ENCODE peak calls at places on chromosomes 7 and 10, in four cellular contexts. T is uterus, U is IMR-90, F is heart right ventricle. R is an unnamed sample.

GRCh38 chr7:83415840-83416239 is 233.1 kb downstream of the SEMA3E start:
- DNase-seq in F (no peak), U (no peak), T (no peak), R (no peak)

GRCh38 chr10:17199351-17199804 is 2.1 kb downstream of the TRDMT1 start:
- DNase-seq in F (no peak), U (peak; percentile 70), T (no peak), R (peak; percentile 65)

GRCh38 chr7:138970979-138971378 is 10.2 kb downstream of the KIAA1549 start:
- DNase-seq in U (no peak), F (no peak), T (no peak), R (no peak)

GRCh38 chr7:135900186-135900585 is 77.0 kb downstream of the MTPN start:
- DNase-seq in F (no peak), T (no peak), U (no peak), R (no peak)

GRCh38 chr10:128932071-128932820 is 534.8 kb upstream of the MGMT start:
- DNase-seq in U (no peak), F (no peak), T (no peak), R (no peak)

GRCh38 chr7:25134360-25135010 is 9.4 kb upstream of the CYCS start:
- DNase-seq in U (peak; percentile 39), T (no peak), F (no peak), R (no peak)

GRCh38 chr10:5565205-5565545 is 40.4 kb downstream of the CALML3 start:
- DNase-seq in T (no peak), U (no peak), F (no peak), R (no peak)

GRCh38 chr10:75043256-75044121 is 68.0 kb upstream of the SAMD8 start:
- DNase-seq in U (no peak), T (no peak), F (peak; percentile 27), R (no peak)

GRCh38 chr10:3105166-3105565 is 37.8 kb downstream of the PFKP start:
- DNase-seq in F (no peak), T (no peak), U (no peak), R (no peak)

GRCh38 chr7:90433221-90433620 is 30.0 kb downstream of the CLDN12 start:
- DNase-seq in U (no peak), F (no peak), T (no peak), R (no peak)

GRCh38 chr10:71770789-71771188 is 2.5 kb downstream of the VSIR start:
- DNase-seq in F (no peak), T (no peak), U (no peak), R (peak; percentile 49)

GRCh38 chr7:15476101-15476918 is 85.5 kb downstream of the AGMO start:
- DNase-seq in U (no peak), F (no peak), T (no peak), R (peak; percentile 13)

GRCh38 chr10:125038637-125039036 is 96.7 kb downstream of the ZRANB1 start:
- DNase-seq in F (peak; percentile 65), U (no peak), T (no peak), R (peak; percentile 28)

GRCh38 chr10:11282661-11283060 is 265.0 kb downstream of the CELF2 start:
- DNase-seq in U (no peak), T (no peak), F (no peak), R (no peak)

GRCh38 chr10:11276475-11276990 is 258.9 kb downstream of the CELF2 start:
- DNase-seq in T (no peak), U (no peak), F (no peak), R (no peak)

GRCh38 chr10:11280187-11280932 is 262.7 kb downstream of the CELF2 start:
- DNase-seq in F (no peak), U (no peak), T (no peak), R (no peak)

GRCh38 chr10:11282156-11282555 is 264.5 kb downstream of the CELF2 start:
- DNase-seq in U (no peak), F (no peak), T (no peak), R (no peak)

DNA sequence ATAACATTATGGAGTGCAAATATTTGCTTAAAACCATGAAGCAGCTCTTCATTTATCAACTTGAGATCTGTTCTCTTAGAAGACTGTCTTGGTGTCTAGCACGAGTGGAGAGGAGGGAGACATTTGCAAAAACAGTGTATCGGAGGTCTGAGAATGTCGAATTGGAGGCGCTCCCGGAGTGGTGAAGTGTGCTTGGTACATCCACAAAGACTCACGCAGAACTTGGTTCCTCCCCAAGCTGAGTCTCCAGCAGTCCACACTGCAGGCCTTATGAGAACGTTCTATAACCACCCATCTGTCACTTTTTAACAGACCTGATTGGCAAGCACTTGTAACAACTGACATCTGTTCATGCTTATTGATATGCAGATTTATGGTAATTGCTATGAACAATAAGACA is 261.6 kb downstream of the CELF2 start:
- DNase-seq in F (no peak), T (no peak), U (no peak), R (no peak)
- H3K4me3 ChIP-seq in F (no peak overlapping the region), T (no peak overlapping the region), U (no peak overlapping the region), R (no peak overlapping the region)

DNA sequence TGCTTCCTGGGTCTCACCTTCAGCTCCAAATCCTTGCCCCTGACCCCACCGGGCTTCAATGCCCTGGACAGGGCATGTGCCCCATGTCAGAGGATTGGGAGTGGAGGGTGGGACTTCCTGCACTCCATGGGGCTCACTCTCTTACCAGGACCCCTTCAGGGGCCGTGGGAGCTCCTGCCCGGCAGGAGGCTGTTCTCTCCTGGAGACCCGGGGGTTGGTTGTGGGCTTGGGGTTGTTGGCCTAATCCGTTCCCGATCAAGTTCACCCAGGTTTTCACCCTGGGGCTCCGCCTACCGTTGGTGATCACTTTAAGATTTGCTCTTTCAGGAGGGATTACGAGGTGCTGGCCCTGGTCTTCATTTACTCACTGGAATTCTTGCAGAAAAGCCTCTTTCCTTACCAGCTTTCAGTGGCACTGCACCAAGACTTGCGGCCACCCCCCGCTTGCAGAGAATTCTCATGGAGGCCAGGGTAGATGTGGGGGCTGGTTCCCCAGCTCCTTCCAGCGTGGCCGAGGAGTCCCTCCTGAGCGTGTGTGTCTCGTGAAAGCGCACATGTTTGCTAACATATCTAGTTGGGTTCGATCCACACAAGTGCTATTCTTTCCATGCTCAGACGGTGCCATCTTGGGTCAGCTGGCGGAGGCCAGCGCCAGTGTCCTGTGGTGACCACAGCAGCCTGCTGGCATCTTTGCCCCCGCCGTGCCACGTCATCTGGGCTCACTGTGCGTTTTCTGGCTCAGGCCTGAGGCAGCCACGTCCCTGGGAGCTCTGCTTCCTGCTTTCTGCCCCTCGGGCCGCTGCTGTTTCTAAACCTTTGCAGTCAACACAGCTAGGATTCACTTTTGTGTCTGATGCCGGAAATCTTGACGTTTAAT is 15.6 kb downstream of the PWWP2B start:
- DNase-seq in F (peak; percentile 29), U (no peak), T (no peak), R (no peak)
- TF ChIP-seq CTCF in F (no peak), U (no peak), T (no peak), R (no peak)

DNA sequence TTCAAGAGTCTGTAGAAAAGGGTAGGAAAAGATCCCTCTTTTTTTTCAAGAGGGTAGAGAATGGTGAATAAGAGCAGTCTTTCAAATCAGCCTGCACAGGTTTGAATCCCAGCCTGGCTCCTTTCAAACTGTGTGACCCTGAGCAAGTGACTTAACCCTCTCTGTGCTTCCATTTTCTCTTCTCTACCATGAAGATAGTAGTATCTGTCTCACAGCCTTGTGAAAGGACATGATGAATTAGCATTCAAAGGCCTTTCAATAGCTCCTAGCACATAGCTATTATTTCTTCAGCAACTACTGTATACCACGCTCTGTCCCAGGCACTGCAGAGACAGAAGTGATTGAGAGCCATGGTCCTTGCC is 25.4 kb downstream of the LEP start:
- DNase-seq in F (no peak), U (no peak), T (no peak), R (no peak)
- H3K4me3 ChIP-seq in F (peak overlapping the region; percentile 16), U (no peak overlapping the region), T (no peak overlapping the region), R (peak overlapping the region; percentile 23)

GRCh38 chr7:155032978-155033377 is 30.1 kb upstream of the PAXIP1 start:
- DNase-seq in T (no peak), U (no peak), F (no peak), R (no peak)
- TF ChIP-seq CTCF in T (no peak), U (no peak), F (no peak), R (no peak)

R was measured in AG10803.